ENCODE peak calls at places on chromosome 12, in ten cellular contexts. G, D, J, W, X, B, O, E, M and R are unnamed samples.

GRCh38 chr12:13200841-13201240 is 4.3 kb downstream of the EMP1 start:
- DNase-seq in G (no peak), E (no peak), W (no peak), D (no peak), M (no peak), O (no peak), J (no peak), X (no peak), B (no peak), R (no peak)

GRCh38 chr12:95143784-95144205 is 70.4 kb upstream of the NR2C1 start:
- DNase-seq in W (no peak), M (no peak), J (no peak), O (no peak), D (no peak), E (no peak), G (no peak), B (no peak), X (no peak), R (no peak)

GRCh38 chr12:14716848-14717444 is 20.5 kb upstream of the GUCY2C start:
- DNase-seq in D (peak; percentile 38), J (no peak), M (no peak), X (peak; percentile 11), E (peak; percentile 27), G (peak; percentile 25), B (peak; percentile 48), O (peak; percentile 8), W (peak; percentile 21), R (no peak)

GRCh38 chr12:109989380-109989779 is 6.8 kb downstream of the GIT2 start:
- DNase-seq in M (no peak), D (no peak), O (no peak), W (no peak), J (no peak), B (no peak), G (no peak), X (no peak), E (no peak), R (no peak)

GRCh38 chr12:92044435-92044834 is 101.2 kb downstream of the BTG1 start:
- DNase-seq in B (no peak), E (no peak), W (no peak), X (no peak), J (no peak), M (no peak), D (no peak), G (no peak), O (no peak), R (no peak)

GRCh38 chr12:3967556-3968160 is 94.5 kb upstream of the PARP11 start:
- DNase-seq in G (no peak), O (no peak), D (no peak), W (no peak), B (no peak), J (no peak), X (no peak), M (no peak), E (no peak), R (no peak)

GRCh38 chr12:114916531-114916930 is 232.6 kb upstream of the TBX3 start:
- DNase-seq in W (no peak), E (no peak), M (no peak), D (no peak), X (no peak), J (no peak), O (no peak), G (no peak), B (no peak), R (peak; percentile 83)

GRCh38 chr12:3378655-3379054 is 112.3 kb upstream of the PRMT8 start:
- DNase-seq in O (no peak), D (no peak), E (no peak), J (no peak), W (no peak), X (no peak), M (no peak), B (no peak), G (no peak), R (no peak)

GRCh38 chr12:104555650-104556049 is 98.9 kb downstream of the CHST11 start:
- DNase-seq in O (no peak), W (no peak), D (peak; percentile 94), X (no peak), G (no peak), E (no peak), M (no peak), B (peak; percentile 22), J (no peak), R (no peak)

GRCh38 chr12:110079477-110080400 is 31.4 kb upstream of the C12orf76 start:
- DNase-seq in B (no peak), J (peak; percentile 82), G (peak; percentile 38), E (peak; percentile 61), W (peak; percentile 60), D (no peak), O (no peak), M (no peak), X (no peak), R (no peak)

GRCh38 chr12:51334774-51335173 is 10.8 kb upstream of the BIN2 start:
- DNase-seq in W (no peak), D (no peak), X (no peak), M (no peak), E (no peak), O (no peak), G (no peak), J (no peak), B (peak; percentile 18), R (no peak)

GRCh38 chr12:26732010-26732908 is 100.7 kb downstream of the ITPR2 start:
- DNase-seq in O (no peak), D (no peak), X (no peak), W (no peak), J (no peak), M (no peak), E (no peak), B (peak; percentile 63), G (no peak), R (no peak)

GRCh38 chr12:69161835-69162234 is 77.5 kb upstream of the CPSF6 start:
- DNase-seq in G (no peak), O (no peak), B (peak; percentile 8), J (no peak), D (peak; percentile 8), E (no peak), W (no peak), X (no peak), M (no peak), R (no peak)

GRCh38 chr12:106976668-106977067 is 10.3 kb downstream of the MTERF2 start:
- DNase-seq in B (no peak), W (no peak), X (no peak), E (no peak), J (no peak), M (no peak), D (no peak), G (no peak), O (no peak), R (peak; percentile 20)

GRCh38 chr12:28023156-28023887 is 50.8 kb upstream of the PTHLH start:
- DNase-seq in W (no peak), X (peak; percentile 77), D (no peak), G (peak; percentile 27), O (no peak), B (peak; percentile 98), E (no peak), J (no peak), M (no peak), R (peak; percentile 63)

GRCh38 chr12:109863961-109864712 is 16.2 kb downstream of the GLTP start:
- DNase-seq in G (peak; percentile 69), M (no peak), W (no peak), J (peak; percentile 69), X (no peak), D (no peak), O (no peak), B (peak; percentile 77), E (no peak), R (no peak)

GRCh38 chr12:2561367-2561766 is 233.4 kb upstream of the FKBP4 start:
- DNase-seq in X (no peak), E (no peak), D (no peak), W (no peak), O (no peak), G (no peak), M (no peak), B (peak; percentile 13), J (no peak), R (peak; percentile 58)

GRCh38 chr12:25876383-25877045 is 82.0 kb upstream of the RASSF8 start:
- DNase-seq in X (no peak), E (no peak), B (no peak), M (no peak), O (no peak), D (no peak), W (no peak), G (no peak), J (no peak), R (no peak)

GRCh38 chr12:53795927-53796326 is 44.1 kb upstream of the CISTR start:
- DNase-seq in E (no peak), J (no peak), B (no peak), G (no peak), D (no peak), O (no peak), M (no peak), W (no peak), X (no peak), R (no peak)

GRCh38 chr12:23169012-23170003 is 544.3 kb downstream of the ETNK1 start:
- DNase-seq in W (no peak), M (no peak), G (no peak), B (no peak), O (no peak), X (no peak), E (no peak), D (no peak), J (no peak), R (no peak)

GRCh38 chr12:109459247-109459646 is 17.9 kb downstream of the KCTD10 start:
- DNase-seq in W (no peak), X (no peak), M (no peak), O (no peak), E (no peak), G (no peak), D (no peak), B (no peak), J (no peak), R (no peak)

GRCh38 chr12:24903305-24904088 is 45.4 kb downstream of the BCAT1 start:
- DNase-seq in J (peak; percentile 25), E (no peak), O (no peak), B (no peak), W (no peak), X (no peak), M (no peak), G (no peak), D (no peak), R (peak; percentile 28)

GRCh38 chr12:117114784-117115183 is 15.6 kb upstream of the TESC start:
- DNase-seq in E (no peak), B (no peak), D (peak; percentile 25), O (no peak), M (no peak), J (no peak), X (no peak), G (no peak), W (no peak), R (no peak)

GRCh38 chr12:111033281-111034147 is 113.1 kb upstream of the MYL2 start:
- DNase-seq in G (no peak), E (no peak), W (no peak), D (no peak), M (no peak), X (no peak), J (no peak), B (no peak), O (peak; percentile 36), R (no peak)